ENCODE peak calls at places on chromosomes 11 and 22, in six cellular contexts. T, M, C, X, D and P are unnamed samples.

GRCh38 chr11:45568031-45568430 is 97.4 kb downstream of the CHST1 start:
- DNase-seq in T (no peak), M (no peak), C (no peak), X (no peak), D (no peak), P (no peak)

GRCh38 chr11:34324466-34324865 is 33.3 kb downstream of the ABTB2 start:
- DNase-seq in T (no peak), M (no peak), C (no peak), X (no peak), D (no peak), P (no peak)

GRCh38 chr11:32068134-32068533 is 22.7 kb upstream of the RCN1 start:
- DNase-seq in T (no peak), M (no peak), C (no peak), X (no peak), D (no peak), P (no peak)

GRCh38 chr11:120168960-120169681 is 31.2 kb upstream of the TRIM29 start:
- DNase-seq in T (peak; percentile 33), M (peak; percentile 81), C (no peak), X (peak; percentile 78), D (peak; percentile 74), P (no peak)

GRCh38 chr11:35605691-35606090 is 12.6 kb upstream of the FJX1 start:
- DNase-seq in T (no peak), M (no peak), C (no peak), X (no peak), D (no peak), P (no peak)

GRCh38 chr11:42524534-42525227 is 787.1 kb upstream of the API5 start:
- DNase-seq in T (no peak), M (no peak), C (peak; percentile 34), X (peak; percentile 23), D (no peak), P (no peak)

GRCh38 chr11:91798240-91798639 is 426.4 kb upstream of the FAT3 start:
- DNase-seq in T (no peak), M (no peak), C (no peak), X (no peak), D (no peak), P (no peak)

GRCh38 chr22:49427941-49428340 is 399.7 kb downstream of the BRD1 start:
- DNase-seq in T (no peak), M (no peak), C (no peak), X (no peak), D (no peak), P (no peak)

GRCh38 chr11:59706518-59707285 is 6.9 kb downstream of the OR10V1 start:
- DNase-seq in T (no peak), M (no peak), C (no peak), X (peak; percentile 45), D (no peak), P (no peak)

GRCh38 chr11:61752117-61752924 is at the start of gene MYRF:
- DNase-seq in T (peak; percentile 50), M (peak; percentile 71), C (no peak), X (peak; percentile 31), D (peak; percentile 62), P (no peak)

GRCh38 chr22:37564111-37564711 is 3.9 kb downstream of the CDC42EP1 start:
- DNase-seq in T (no peak), M (no peak), C (peak; percentile 2), X (no peak), D (peak; percentile 42), P (no peak)

GRCh38 chr11:95922099-95922498 is 1.8 kb downstream of the MTMR2 start:
- DNase-seq in T (no peak), M (no peak), C (no peak), X (no peak), D (no peak), P (no peak)

GRCh38 chr22:47112994-47113879 is 350.8 kb downstream of the TBC1D22A start:
- DNase-seq in T (no peak), M (no peak), C (no peak), X (no peak), D (no peak), P (no peak)

GRCh38 chr11:121041072-121041471 is 17.2 kb downstream of the TBCEL start:
- DNase-seq in T (no peak), M (no peak), C (no peak), X (no peak), D (no peak), P (no peak)

GRCh38 chr11:72380132-72380503 is 54.2 kb downstream of the CLPB start:
- DNase-seq in T (no peak), M (no peak), C (no peak), X (no peak), D (no peak), P (no peak)

GRCh38 chr11:22476589-22476988 is 138.4 kb downstream of the SLC17A6 start:
- DNase-seq in T (no peak), M (no peak), C (no peak), X (no peak), D (no peak), P (no peak)

GRCh38 chr11:12717851-12718291 is 43.6 kb downstream of the TEAD1 start:
- DNase-seq in T (no peak), M (no peak), C (no peak), X (no peak), D (no peak), P (no peak)

GRCh38 chr22:32204856-32205722 is at the start of gene RFPL2:
- DNase-seq in T (no peak), M (no peak), C (no peak), X (peak; percentile 74), D (no peak), P (no peak)

GRCh38 chr11:75103380-75104026 is 6.8 kb upstream of the OR2AT4 start:
- DNase-seq in T (no peak), M (no peak), C (no peak), X (peak; percentile 12), D (no peak), P (no peak)

GRCh38 chr11:47461876-47462275 is 12.9 kb upstream of the RAPSN start:
- DNase-seq in T (no peak), M (no peak), C (no peak), X (no peak), D (no peak), P (no peak)

GRCh38 chr22:35930933-35931332 is 97.7 kb downstream of the RBFOX2 start:
- DNase-seq in T (no peak), M (no peak), C (no peak), X (peak; percentile 34), D (no peak), P (no peak)

GRCh38 chr11:107561688-107562087 is 3.8 kb downstream of the ALKBH8 start:
- DNase-seq in T (no peak), M (no peak), C (no peak), X (no peak), D (no peak), P (no peak)

GRCh38 chr22:50720301-50720845 is 17.6 kb upstream of the ACR start:
- DNase-seq in T (no peak), M (no peak), C (no peak), X (no peak), D (no peak), P (no peak)

GRCh38 chr11:3136542-3137455 is 28.3 kb downstream of the OSBPL5 start:
- DNase-seq in T (peak; percentile 13), M (peak; percentile 51), C (no peak), X (no peak), D (no peak), P (no peak)

GRCh38 chr11:3138178-3139085 is 26.7 kb downstream of the OSBPL5 start:
- DNase-seq in T (no peak), M (peak; percentile 32), C (no peak), X (no peak), D (no peak), P (no peak)

GRCh38 chr11:3135491-3136440 is 29.3 kb downstream of the OSBPL5 start:
- DNase-seq in T (no peak), M (peak; percentile 65), C (no peak), X (no peak), D (no peak), P (no peak)

GRCh38 chr11:3139086-3139440 is 26.0 kb downstream of the OSBPL5 start:
- DNase-seq in T (no peak), M (peak; percentile 50), C (no peak), X (no peak), D (no peak), P (no peak)

DNA sequence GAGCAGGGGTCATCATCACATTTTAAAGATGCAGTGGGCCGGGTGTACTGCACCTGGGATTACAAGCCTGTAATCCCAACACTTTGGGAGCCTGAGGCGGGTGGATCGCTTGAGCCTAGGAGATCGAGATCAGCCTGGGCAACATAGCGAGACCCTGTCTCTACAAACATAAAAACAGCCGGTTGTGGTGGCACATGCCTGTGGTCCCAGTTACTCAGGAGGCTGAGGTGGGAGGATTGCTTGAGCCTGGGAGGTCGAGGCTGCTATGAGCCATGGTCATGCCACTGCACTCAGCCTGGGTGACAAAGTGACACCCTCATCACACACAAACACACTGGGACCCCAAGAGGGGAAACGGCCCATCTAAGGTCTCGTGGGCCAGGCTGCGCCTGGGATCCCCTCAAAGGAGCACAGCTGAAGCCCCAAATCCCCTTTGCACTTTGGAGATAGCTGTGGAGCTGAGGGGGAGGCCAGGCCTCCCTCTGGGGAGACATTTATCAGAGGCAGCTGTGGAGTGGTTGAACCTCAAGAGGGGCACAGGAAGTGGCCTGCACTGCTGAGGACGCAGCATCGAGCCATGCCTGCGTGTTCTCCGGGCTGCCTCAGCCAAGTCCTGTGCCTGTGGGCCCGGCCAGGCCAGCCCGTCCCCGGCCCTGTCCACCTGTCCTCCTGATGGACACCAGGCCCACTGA is 27.5 kb downstream of the OSBPL5 start:
- DNase-seq in T (no peak), M (peak; percentile 63), C (no peak), X (no peak), D (no peak), P (no peak)
- H3K27ac ChIP-seq in T (no peak overlapping the region), M (no peak overlapping the region), C (no peak overlapping the region), X (no peak overlapping the region), D (no peak overlapping the region), P (no peak overlapping the region)

GRCh38 chr11:76131585-76131984 is 74.7 kb downstream of the WNT11 start:
- DNase-seq in T (no peak), M (no peak), C (no peak), X (no peak), D (no peak), P (no peak)
- H3K27ac ChIP-seq in T (no peak overlapping the region), M (no peak overlapping the region), C (no peak overlapping the region), X (no peak overlapping the region), D (no peak overlapping the region), P (no peak overlapping the region)

DNA sequence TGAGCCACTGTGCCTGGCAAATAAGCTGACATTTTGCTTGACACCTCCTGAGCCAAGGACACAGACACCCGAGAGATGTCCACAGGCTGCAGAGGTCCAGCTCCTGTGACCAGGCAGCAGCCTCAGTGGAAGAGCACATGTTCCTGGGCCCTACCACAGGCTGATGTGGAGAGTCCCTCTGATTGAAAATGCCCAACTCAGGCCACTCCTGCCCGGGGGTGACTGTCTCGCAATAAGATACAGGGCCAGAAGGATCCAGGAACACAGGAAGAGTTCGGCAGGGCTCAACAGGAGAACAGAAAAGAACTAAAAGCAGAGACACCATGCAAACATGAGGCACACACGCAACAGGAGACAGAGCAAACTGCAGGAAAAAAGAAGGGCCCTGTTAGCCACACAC is 28.4 kb upstream of the MALAT1 start:
- DNase-seq in T (no peak), M (no peak), C (no peak), X (no peak), D (no peak), P (no peak)
- H3K27ac ChIP-seq in T (no peak overlapping the region), M (peak overlapping the region; percentile 99), C (no peak overlapping the region), X (peak overlapping the region; percentile 95), D (peak overlapping the region; percentile 90), P (peak overlapping the region; percentile 93)

DNA sequence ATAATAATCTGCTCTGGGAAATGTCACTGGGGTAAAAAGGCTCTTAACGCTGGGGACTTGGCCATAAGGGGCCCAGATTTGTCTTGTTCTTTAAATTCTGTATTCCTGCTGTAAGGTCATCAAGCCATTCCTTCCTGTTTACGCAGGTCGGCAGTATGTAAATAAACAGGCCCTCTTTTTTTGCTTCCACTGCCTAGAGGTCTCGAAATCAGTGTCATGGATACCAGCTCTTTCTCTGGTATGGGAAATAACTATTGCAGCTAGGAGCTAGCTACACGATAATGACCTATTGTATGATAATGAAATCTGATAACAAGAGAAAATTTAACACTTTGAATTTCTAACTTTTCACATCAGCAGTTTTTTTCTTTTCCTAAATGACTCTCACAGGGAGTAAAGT is 209.2 kb upstream of the NARS2 start:
- DNase-seq in T (no peak), M (no peak), C (no peak), X (no peak), D (no peak), P (no peak)
- H3K27ac ChIP-seq in T (no peak overlapping the region), M (no peak overlapping the region), C (no peak overlapping the region), X (no peak overlapping the region), D (no peak overlapping the region), P (no peak overlapping the region)